ENCODE peak calls at places on chromosomes 3 and 15, in nine cellular contexts. One of them, this sample, is unnamed.

GRCh38 chr15:92942706-92943105 is 42.6 kb downstream of the CHD2 start:
- DNase-seq in cardiac fibroblast: no peak
- DNase-seq in left cardiac atrium: no peak
- DNase-seq in neural progenitor cell: no peak
- DNase-seq in GM12892: no peak
- DNase-seq in NCI-H1092 treated with DMSO at 0.1 percent for 48 hours: no peak
- DNase-seq in stimulated activated CD8-positive, alpha-beta memory T cell treated with anti-CD3 and anti-CD28 coated beads, Interleukin-2, amount 100 ng/mL, for 48 hours: no peak
- DNase-seq in epithelial cell of esophagus: no peak
- DNase-seq in GM12891: no peak
- DNase-seq in this sample: no peak

GRCh38 chr3:188242426-188243123 is 88.6 kb downstream of the LPP start:
- DNase-seq in epithelial cell of esophagus: no peak
- DNase-seq in left cardiac atrium: no peak
- DNase-seq in cardiac fibroblast: peak
- DNase-seq in neural progenitor cell: no peak
- DNase-seq in stimulated activated CD8-positive, alpha-beta memory T cell treated with anti-CD3 and anti-CD28 coated beads, Interleukin-2, amount 100 ng/mL, for 48 hours: no peak
- DNase-seq in GM12892: no peak
- DNase-seq in NCI-H1092 treated with DMSO at 0.1 percent for 48 hours: no peak
- DNase-seq in GM12891: no peak
- DNase-seq in this sample: no peak

GRCh38 chr3:46496745-46497555 is 826 bp upstream of the RTP3 start:
- DNase-seq in epithelial cell of esophagus: peak
- DNase-seq in cardiac fibroblast: peak
- DNase-seq in GM12891: no peak
- DNase-seq in NCI-H1092 treated with DMSO at 0.1 percent for 48 hours: no peak
- DNase-seq in neural progenitor cell: peak
- DNase-seq in stimulated activated CD8-positive, alpha-beta memory T cell treated with anti-CD3 and anti-CD28 coated beads, Interleukin-2, amount 100 ng/mL, for 48 hours: no peak
- DNase-seq in left cardiac atrium: no peak
- DNase-seq in GM12892: no peak
- DNase-seq in this sample: no peak

GRCh38 chr3:102123590-102124190 is 274.4 kb downstream of the NFKBIZ start:
- DNase-seq in left cardiac atrium: no peak
- DNase-seq in neural progenitor cell: no peak
- DNase-seq in epithelial cell of esophagus: peak
- DNase-seq in NCI-H1092 treated with DMSO at 0.1 percent for 48 hours: no peak
- DNase-seq in cardiac fibroblast: peak
- DNase-seq in stimulated activated CD8-positive, alpha-beta memory T cell treated with anti-CD3 and anti-CD28 coated beads, Interleukin-2, amount 100 ng/mL, for 48 hours: no peak
- DNase-seq in GM12892: no peak
- DNase-seq in GM12891: no peak
- DNase-seq in this sample: no peak

GRCh38 chr3:152524198-152525140 is 255.7 kb downstream of the MBNL1 start:
- DNase-seq in GM12891: no peak
- DNase-seq in NCI-H1092 treated with DMSO at 0.1 percent for 48 hours: peak
- DNase-seq in neural progenitor cell: peak
- DNase-seq in cardiac fibroblast: peak
- DNase-seq in epithelial cell of esophagus: peak
- DNase-seq in left cardiac atrium: no peak
- DNase-seq in stimulated activated CD8-positive, alpha-beta memory T cell treated with anti-CD3 and anti-CD28 coated beads, Interleukin-2, amount 100 ng/mL, for 48 hours: no peak
- DNase-seq in GM12892: no peak
- DNase-seq in this sample: no peak

GRCh38 chr3:118628704-118629341 is 405.8 kb downstream of the IGSF11 start:
- DNase-seq in stimulated activated CD8-positive, alpha-beta memory T cell treated with anti-CD3 and anti-CD28 coated beads, Interleukin-2, amount 100 ng/mL, for 48 hours: no peak
- DNase-seq in cardiac fibroblast: peak
- DNase-seq in NCI-H1092 treated with DMSO at 0.1 percent for 48 hours: peak
- DNase-seq in neural progenitor cell: peak
- DNase-seq in GM12891: peak
- DNase-seq in left cardiac atrium: peak
- DNase-seq in GM12892: peak
- DNase-seq in epithelial cell of esophagus: peak
- DNase-seq in this sample: peak

GRCh38 chr3:120163816-120164215 is 69.6 kb upstream of the GSK3B start:
- DNase-seq in GM12892: no peak
- DNase-seq in neural progenitor cell: no peak
- DNase-seq in epithelial cell of esophagus: no peak
- DNase-seq in cardiac fibroblast: no peak
- DNase-seq in left cardiac atrium: no peak
- DNase-seq in NCI-H1092 treated with DMSO at 0.1 percent for 48 hours: no peak
- DNase-seq in stimulated activated CD8-positive, alpha-beta memory T cell treated with anti-CD3 and anti-CD28 coated beads, Interleukin-2, amount 100 ng/mL, for 48 hours: no peak
- DNase-seq in GM12891: no peak
- DNase-seq in this sample: no peak

GRCh38 chr3:167913218-167913902 is 177.8 kb downstream of the SERPINI1 start:
- DNase-seq in GM12892: no peak
- DNase-seq in GM12891: no peak
- DNase-seq in cardiac fibroblast: peak
- DNase-seq in left cardiac atrium: no peak
- DNase-seq in NCI-H1092 treated with DMSO at 0.1 percent for 48 hours: no peak
- DNase-seq in stimulated activated CD8-positive, alpha-beta memory T cell treated with anti-CD3 and anti-CD28 coated beads, Interleukin-2, amount 100 ng/mL, for 48 hours: no peak
- DNase-seq in neural progenitor cell: peak
- DNase-seq in epithelial cell of esophagus: peak
- DNase-seq in this sample: no peak

GRCh38 chr3:179260949-179261765 is 10.2 kb upstream of the KCNMB3 start:
- DNase-seq in left cardiac atrium: peak
- DNase-seq in GM12891: peak
- DNase-seq in GM12892: peak
- DNase-seq in stimulated activated CD8-positive, alpha-beta memory T cell treated with anti-CD3 and anti-CD28 coated beads, Interleukin-2, amount 100 ng/mL, for 48 hours: peak
- DNase-seq in epithelial cell of esophagus: peak
- DNase-seq in neural progenitor cell: peak
- DNase-seq in NCI-H1092 treated with DMSO at 0.1 percent for 48 hours: peak
- DNase-seq in cardiac fibroblast: peak
- DNase-seq in this sample: peak

GRCh38 chr3:45034612-45035252 is 8.6 kb downstream of the CLEC3B start:
- DNase-seq in cardiac fibroblast: no peak
- DNase-seq in stimulated activated CD8-positive, alpha-beta memory T cell treated with anti-CD3 and anti-CD28 coated beads, Interleukin-2, amount 100 ng/mL, for 48 hours: no peak
- DNase-seq in epithelial cell of esophagus: no peak
- DNase-seq in GM12892: no peak
- DNase-seq in left cardiac atrium: peak
- DNase-seq in GM12891: no peak
- DNase-seq in neural progenitor cell: no peak
- DNase-seq in NCI-H1092 treated with DMSO at 0.1 percent for 48 hours: no peak
- DNase-seq in this sample: no peak

GRCh38 chr3:49618412-49618811 is 55.7 kb upstream of the APEH start:
- DNase-seq in stimulated activated CD8-positive, alpha-beta memory T cell treated with anti-CD3 and anti-CD28 coated beads, Interleukin-2, amount 100 ng/mL, for 48 hours: no peak
- DNase-seq in epithelial cell of esophagus: peak
- DNase-seq in left cardiac atrium: no peak
- DNase-seq in NCI-H1092 treated with DMSO at 0.1 percent for 48 hours: no peak
- DNase-seq in cardiac fibroblast: no peak
- DNase-seq in GM12891: no peak
- DNase-seq in GM12892: no peak
- DNase-seq in neural progenitor cell: peak
- DNase-seq in this sample: no peak

GRCh38 chr3:129022114-129022994 is 21.2 kb downstream of the EFCC1 start:
- DNase-seq in left cardiac atrium: peak
- DNase-seq in GM12891: no peak
- DNase-seq in stimulated activated CD8-positive, alpha-beta memory T cell treated with anti-CD3 and anti-CD28 coated beads, Interleukin-2, amount 100 ng/mL, for 48 hours: no peak
- DNase-seq in neural progenitor cell: no peak
- DNase-seq in GM12892: no peak
- DNase-seq in cardiac fibroblast: peak
- DNase-seq in epithelial cell of esophagus: no peak
- DNase-seq in NCI-H1092 treated with DMSO at 0.1 percent for 48 hours: no peak
- DNase-seq in this sample: no peak

GRCh38 chr3:13121553-13122001 is 48.3 kb upstream of the IQSEC1 start:
- DNase-seq in cardiac fibroblast: no peak
- DNase-seq in epithelial cell of esophagus: no peak
- DNase-seq in stimulated activated CD8-positive, alpha-beta memory T cell treated with anti-CD3 and anti-CD28 coated beads, Interleukin-2, amount 100 ng/mL, for 48 hours: no peak
- DNase-seq in left cardiac atrium: peak
- DNase-seq in GM12892: no peak
- DNase-seq in NCI-H1092 treated with DMSO at 0.1 percent for 48 hours: no peak
- DNase-seq in GM12891: no peak
- DNase-seq in neural progenitor cell: peak
- DNase-seq in this sample: no peak

GRCh38 chr3:30779686-30780287 is 114.7 kb downstream of the GADL1 start:
- DNase-seq in GM12891: no peak
- DNase-seq in epithelial cell of esophagus: peak
- DNase-seq in neural progenitor cell: peak
- DNase-seq in stimulated activated CD8-positive, alpha-beta memory T cell treated with anti-CD3 and anti-CD28 coated beads, Interleukin-2, amount 100 ng/mL, for 48 hours: no peak
- DNase-seq in GM12892: no peak
- DNase-seq in cardiac fibroblast: peak
- DNase-seq in left cardiac atrium: no peak
- DNase-seq in NCI-H1092 treated with DMSO at 0.1 percent for 48 hours: no peak
- DNase-seq in this sample: no peak

GRCh38 chr3:82002993-82003642 is 241.7 kb upstream of the GBE1 start:
- DNase-seq in left cardiac atrium: no peak
- DNase-seq in NCI-H1092 treated with DMSO at 0.1 percent for 48 hours: no peak
- DNase-seq in stimulated activated CD8-positive, alpha-beta memory T cell treated with anti-CD3 and anti-CD28 coated beads, Interleukin-2, amount 100 ng/mL, for 48 hours: no peak
- DNase-seq in neural progenitor cell: no peak
- DNase-seq in GM12891: no peak
- DNase-seq in GM12892: no peak
- DNase-seq in epithelial cell of esophagus: no peak
- DNase-seq in cardiac fibroblast: no peak
- DNase-seq in this sample: no peak

GRCh38 chr15:101025116-101025885 is 106.1 kb downstream of the LRRK1 start:
- DNase-seq in GM12891: no peak
- DNase-seq in epithelial cell of esophagus: no peak
- DNase-seq in neural progenitor cell: no peak
- DNase-seq in cardiac fibroblast: no peak
- DNase-seq in NCI-H1092 treated with DMSO at 0.1 percent for 48 hours: no peak
- DNase-seq in GM12892: no peak
- DNase-seq in left cardiac atrium: no peak
- DNase-seq in stimulated activated CD8-positive, alpha-beta memory T cell treated with anti-CD3 and anti-CD28 coated beads, Interleukin-2, amount 100 ng/mL, for 48 hours: no peak
- DNase-seq in this sample: no peak

GRCh38 chr3:126081618-126082333 is 2.1 kb downstream of the SLC41A3 start:
- DNase-seq in epithelial cell of esophagus: peak
- DNase-seq in neural progenitor cell: no peak
- DNase-seq in GM12891: no peak
- DNase-seq in left cardiac atrium: no peak
- DNase-seq in stimulated activated CD8-positive, alpha-beta memory T cell treated with anti-CD3 and anti-CD28 coated beads, Interleukin-2, amount 100 ng/mL, for 48 hours: no peak
- DNase-seq in NCI-H1092 treated with DMSO at 0.1 percent for 48 hours: peak
- DNase-seq in GM12892: no peak
- DNase-seq in cardiac fibroblast: peak
- DNase-seq in this sample: no peak

GRCh38 chr15:62895139-62895866 is 147.2 kb upstream of the TPM1 start:
- DNase-seq in stimulated activated CD8-positive, alpha-beta memory T cell treated with anti-CD3 and anti-CD28 coated beads, Interleukin-2, amount 100 ng/mL, for 48 hours: no peak
- DNase-seq in epithelial cell of esophagus: peak
- DNase-seq in left cardiac atrium: no peak
- DNase-seq in GM12892: no peak
- DNase-seq in NCI-H1092 treated with DMSO at 0.1 percent for 48 hours: no peak
- DNase-seq in GM12891: no peak
- DNase-seq in cardiac fibroblast: peak
- DNase-seq in neural progenitor cell: no peak
- DNase-seq in this sample: no peak

GRCh38 chr3:64038252-64038651 is 15.0 kb upstream of the PSMD6 start:
- DNase-seq in GM12891: no peak
- DNase-seq in left cardiac atrium: no peak
- DNase-seq in stimulated activated CD8-positive, alpha-beta memory T cell treated with anti-CD3 and anti-CD28 coated beads, Interleukin-2, amount 100 ng/mL, for 48 hours: no peak
- DNase-seq in cardiac fibroblast: no peak
- DNase-seq in NCI-H1092 treated with DMSO at 0.1 percent for 48 hours: no peak
- DNase-seq in epithelial cell of esophagus: no peak
- DNase-seq in GM12892: no peak
- DNase-seq in neural progenitor cell: no peak
- DNase-seq in this sample: no peak

GRCh38 chr3:112327371-112327951 is 5.5 kb upstream of the CD200 start:
- DNase-seq in epithelial cell of esophagus: peak
- DNase-seq in stimulated activated CD8-positive, alpha-beta memory T cell treated with anti-CD3 and anti-CD28 coated beads, Interleukin-2, amount 100 ng/mL, for 48 hours: no peak
- DNase-seq in NCI-H1092 treated with DMSO at 0.1 percent for 48 hours: peak
- DNase-seq in GM12891: no peak
- DNase-seq in GM12892: no peak
- DNase-seq in left cardiac atrium: no peak
- DNase-seq in cardiac fibroblast: peak
- DNase-seq in neural progenitor cell: peak
- DNase-seq in this sample: peak

GRCh38 chr15:58793862-58794261 is 22.8 kb downstream of the MINDY2 start:
- DNase-seq in epithelial cell of esophagus: peak
- DNase-seq in stimulated activated CD8-positive, alpha-beta memory T cell treated with anti-CD3 and anti-CD28 coated beads, Interleukin-2, amount 100 ng/mL, for 48 hours: no peak
- DNase-seq in GM12891: no peak
- DNase-seq in GM12892: no peak
- DNase-seq in left cardiac atrium: no peak
- DNase-seq in cardiac fibroblast: no peak
- DNase-seq in NCI-H1092 treated with DMSO at 0.1 percent for 48 hours: no peak
- DNase-seq in neural progenitor cell: no peak
- DNase-seq in this sample: no peak

GRCh38 chr15:67755936-67756335 is 69.4 kb upstream of the SKOR1 start:
- DNase-seq in cardiac fibroblast: no peak
- DNase-seq in epithelial cell of esophagus: no peak
- DNase-seq in stimulated activated CD8-positive, alpha-beta memory T cell treated with anti-CD3 and anti-CD28 coated beads, Interleukin-2, amount 100 ng/mL, for 48 hours: no peak
- DNase-seq in neural progenitor cell: no peak
- DNase-seq in NCI-H1092 treated with DMSO at 0.1 percent for 48 hours: no peak
- DNase-seq in left cardiac atrium: no peak
- DNase-seq in GM12891: no peak
- DNase-seq in GM12892: no peak
- DNase-seq in this sample: no peak

This sample was measured in NCI-H446 treated with DMSO at 0.1 percent for 48 hours.